ENCODE peak calls at places on chromosomes 5 and 9, in four cellular contexts. Q, Y, N and H are unnamed samples.

GRCh38 chr5:106894964-106895363 is 775.8 kb downstream of the EFNA5 start:
- DNase-seq in Q (no peak), Y (no peak), N (no peak), H (no peak)

GRCh38 chr5:81286059-81286617 is 15.2 kb upstream of the ZCCHC9 start:
- DNase-seq in Q (no peak), Y (no peak), N (no peak), H (no peak)

GRCh38 chr5:134053840-134054338 is 49.1 kb upstream of the VDAC1 start:
- DNase-seq in Q (no peak), Y (no peak), N (no peak), H (no peak)

GRCh38 chr5:8756498-8757084 is 789.3 kb downstream of the SEMA5A start:
- DNase-seq in Q (no peak), Y (peak), N (peak), H (no peak)

GRCh38 chr9:93575706-93576295 is 583 bp upstream of the PHF2 start:
- DNase-seq in Q (no peak), Y (peak), N (peak), H (peak)

GRCh38 chr9:36317766-36318165 is 59.5 kb upstream of the GNE start:
- DNase-seq in Q (no peak), Y (no peak), N (no peak), H (no peak)

GRCh38 chr5:165334186-165334585 is 1828.8 kb downstream of the MAT2B start:
- DNase-seq in Q (no peak), Y (no peak), N (no peak), H (no peak)

GRCh38 chr9:127921592-127922120 is 4.8 kb upstream of the ST6GALNAC4 start:
- DNase-seq in Q (peak), Y (peak), N (peak), H (peak)

GRCh38 chr5:179568731-179569130 is 18.4 kb downstream of the RUFY1 start:
- DNase-seq in Q (no peak), Y (no peak), N (no peak), H (no peak)

GRCh38 chr9:86771391-86771790 is 175.9 kb downstream of the GAS1 start:
- DNase-seq in Q (no peak), Y (no peak), N (no peak), H (no peak)

GRCh38 chr5:124927735-124928134 is 181.3 kb upstream of the ZNF608 start:
- DNase-seq in Q (no peak), Y (no peak), N (peak), H (no peak)

GRCh38 chr5:84014966-84015365 is 294.3 kb upstream of the HAPLN1 start:
- DNase-seq in Q (no peak), Y (no peak), N (no peak), H (no peak)

GRCh38 chr9:134620751-134621557 is 20.6 kb upstream of the COL5A1 start:
- DNase-seq in Q (no peak), Y (no peak), N (peak), H (no peak)

GRCh38 chr9:94788706-94789105 is 62.2 kb downstream of the AOPEP start:
- DNase-seq in Q (no peak), Y (no peak), N (no peak), H (no peak)

GRCh38 chr5:139458580-139459407 is 3.7 kb downstream of the ECSCR start:
- DNase-seq in Q (peak), Y (no peak), N (no peak), H (peak)

GRCh38 chr9:126474786-126475485 is 138.8 kb upstream of the LMX1B start:
- DNase-seq in Q (no peak), Y (no peak), N (no peak), H (no peak)

GRCh38 chr5:144028644-144029043 is 141.8 kb downstream of the YIPF5 start:
- DNase-seq in Q (no peak), Y (no peak), N (no peak), H (no peak)

GRCh38 chr9:128921881-128922763 is 1.3 kb downstream of the PHYHD1 start:
- DNase-seq in Q (no peak), Y (peak), N (peak), H (peak)

GRCh38 chr5:84381501-84382362 is 2.9 kb downstream of the EDIL3 start:
- DNase-seq in Q (no peak), Y (no peak), N (no peak), H (no peak)

GRCh38 chr9:95511952-95512750 is 4.6 kb downstream of the PTCH1 start:
- DNase-seq in Q (no peak), Y (peak), N (no peak), H (no peak)

GRCh38 chr9:14865206-14865605 is 45.0 kb downstream of the FREM1 start:
- DNase-seq in Q (no peak), Y (no peak), N (no peak), H (no peak)

GRCh38 chr5:56516936-56517521 is 283.9 kb upstream of the ANKRD55 start:
- DNase-seq in Q (no peak), Y (no peak), N (no peak), H (no peak)

GRCh38 chr5:111863801-111864200 is 106.8 kb upstream of the NREP start:
- DNase-seq in Q (no peak), Y (no peak), N (no peak), H (no peak)

GRCh38 chr5:108303086-108303485 is 78.8 kb downstream of the FBXL17 start:
- DNase-seq in Q (no peak), Y (no peak), N (no peak), H (no peak)